ENCODE peak calls at places on chromosomes 3 and 15, in seven cellular contexts. E is colonic mucosa, Z is PC-3, K is thoracic aorta, M is ascending aorta, P is fibroblast of lung, J is endodermal cell. W is an unnamed sample.

GRCh38 chr3:32681811-32682210 is 3.2 kb upstream of the CNOT10 start:
- DNase-seq in P (no peak), M (no peak), J (no peak), E (no peak), Z (peak; percentile 59), K (no peak), W (no peak)

GRCh38 chr3:29267231-29267630 is 13.6 kb upstream of the RBMS3 start:
- DNase-seq in J (no peak), K (no peak), Z (no peak), E (no peak), P (no peak), M (no peak), W (no peak)

GRCh38 chr3:39809181-39809994 is at the start of gene MYRIP:
- DNase-seq in Z (peak; percentile 22), E (peak; percentile 65), M (no peak), J (peak; percentile 91), K (no peak), P (no peak), W (no peak)

GRCh38 chr15:70494861-70495571 is 268.3 kb downstream of the UACA start:
- DNase-seq in K (no peak), P (peak; percentile 91), J (peak; percentile 65), E (no peak), M (no peak), Z (peak; percentile 98), W (no peak)

GRCh38 chr3:46670891-46671427 is 22.5 kb downstream of the ALS2CL start:
- DNase-seq in K (no peak), M (peak; percentile 1), E (no peak), J (peak; percentile 44), Z (no peak), P (no peak), W (no peak)

GRCh38 chr3:114590309-114591047 is 296.6 kb downstream of the TIGIT start:
- DNase-seq in E (no peak), K (no peak), M (no peak), J (no peak), P (no peak), Z (no peak), W (no peak)

GRCh38 chr15:90871716-90872480 is 3.5 kb downstream of the FURIN start:
- DNase-seq in J (peak; percentile 86), K (no peak), P (no peak), Z (no peak), E (peak; percentile 58), M (no peak), W (no peak)

GRCh38 chr3:50242371-50242770 is 6.4 kb downstream of the GNAI2 start:
- DNase-seq in K (no peak), J (no peak), Z (no peak), M (no peak), P (no peak), E (no peak), W (no peak)

GRCh38 chr15:83323296-83323711 is 38.8 kb upstream of the BNC1 start:
- DNase-seq in P (peak; percentile 95), K (no peak), Z (peak; percentile 76), J (no peak), M (no peak), E (no peak), W (no peak)

GRCh38 chr15:42444415-42445063 is 46.4 kb downstream of the ZNF106 start:
- DNase-seq in J (no peak), M (no peak), K (no peak), E (no peak), P (no peak), Z (no peak), W (no peak)

GRCh38 chr3:121894191-121894990 is at the start of gene SLC15A2:
- DNase-seq in K (no peak), J (peak; percentile 60), Z (no peak), M (no peak), E (no peak), P (no peak), W (no peak)

GRCh38 chr3:53073553-53074365 is 27.9 kb upstream of the SFMBT1 start:
- DNase-seq in E (no peak), J (no peak), M (no peak), Z (no peak), P (no peak), K (no peak), W (no peak)

GRCh38 chr3:133475245-133476010 is 75.6 kb downstream of the BFSP2 start:
- DNase-seq in J (no peak), K (no peak), E (no peak), P (no peak), Z (no peak), M (no peak), W (no peak)

GRCh38 chr3:38054166-38054991 is 15.4 kb downstream of the DLEC1 start:
- DNase-seq in Z (no peak), P (no peak), J (no peak), E (no peak), M (no peak), K (no peak), W (no peak)

GRCh38 chr3:1082024-1082633 is 10.7 kb upstream of the CNTN6 start:
- DNase-seq in K (no peak), Z (peak; percentile 38), P (peak; percentile 70), E (peak; percentile 40), M (no peak), J (peak; percentile 80), W (no peak)

GRCh38 chr15:50735156-50735555 is 30.4 kb downstream of the SPPL2A start:
- DNase-seq in K (no peak), Z (no peak), J (no peak), E (no peak), P (no peak), M (no peak), W (no peak)

GRCh38 chr3:121152573-121152972 is 244.6 kb downstream of the STXBP5L start:
- DNase-seq in M (no peak), J (peak; percentile 44), Z (peak; percentile 51), P (no peak), K (no peak), E (no peak), W (no peak)

GRCh38 chr3:109336272-109336957 is 931 bp downstream of the DPPA4 start:
- DNase-seq in P (peak; percentile 64), Z (no peak), M (no peak), E (no peak), K (no peak), J (peak; percentile 74), W (no peak)

GRCh38 chr3:59857589-59858346 is 807.9 kb upstream of the CFAP20DC start:
- DNase-seq in K (peak; percentile 13), E (peak; percentile 84), M (no peak), P (peak; percentile 83), Z (peak; percentile 86), J (peak; percentile 88), W (no peak)

GRCh38 chr3:42106646-42107045 is 15.5 kb downstream of the TRAK1 start:
- DNase-seq in J (no peak), P (no peak), E (no peak), K (no peak), Z (no peak), M (no peak), W (no peak)
- H3K27ac ChIP-seq in J (no peak overlapping the region), P (no peak overlapping the region), E (no peak overlapping the region), K (no peak overlapping the region), Z (no peak overlapping the region), M (no peak overlapping the region), W (no peak overlapping the region)

GRCh38 chr15:65336767-65337435 is 32.4 kb downstream of the RNU5B-1 start:
- DNase-seq in Z (no peak), J (peak; percentile 57), E (no peak), K (no peak), P (no peak), M (no peak), W (no peak)
- H3K4me1 ChIP-seq in Z (no peaks in the 10 kb centered on the region), J (peaks cover 33% of the 10 kb centered on the region), E (no peaks in the 10 kb centered on the region), K (no peaks in the 10 kb centered on the region), P (no peaks in the 10 kb centered on the region), M (no peaks in the 10 kb centered on the region), W (no peaks in the 10 kb centered on the region)

GRCh38 chr15:99980791-99981190 is 247.6 kb upstream of the LYSMD4 start:
- DNase-seq in Z (no peak), P (no peak), E (no peak), K (no peak), J (no peak), M (no peak), W (no peak)
- H3K9me3 ChIP-seq in Z (no peaks in the 10 kb centered on the region), P (no peaks in the 10 kb centered on the region), E (no peaks in the 10 kb centered on the region), K (no peaks in the 10 kb centered on the region), J (no peaks in the 10 kb centered on the region), M (no peaks in the 10 kb centered on the region), W (no peaks in the 10 kb centered on the region)

DNA sequence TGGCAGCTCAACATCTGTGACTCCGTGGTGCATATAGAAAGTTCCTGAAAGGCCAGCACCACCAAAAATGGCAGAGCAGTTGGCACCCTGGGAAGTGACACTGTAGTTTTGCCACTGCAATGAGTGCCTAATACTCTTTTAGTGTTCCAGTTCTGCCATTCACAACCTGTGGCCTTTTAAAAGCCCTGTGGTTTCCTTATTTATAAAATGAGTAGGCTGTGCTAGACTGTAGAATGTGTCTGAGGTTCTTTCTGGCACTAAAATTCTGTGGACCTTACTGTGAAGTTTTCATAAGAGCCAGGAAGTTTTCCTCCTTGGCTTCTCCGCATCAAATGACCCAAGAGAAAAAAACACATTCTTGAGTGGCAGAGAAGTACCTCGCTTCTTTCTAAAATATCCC is 74.1 kb downstream of the MME start:
- DNase-seq in M (no peak), Z (no peak), E (no peak), J (no peak), P (peak; percentile 49), K (no peak), W (no peak)
- H3K27ac ChIP-seq in M (no peak overlapping the region), Z (no peak overlapping the region), E (no peak overlapping the region), J (no peak overlapping the region), P (no peak overlapping the region), K (no peak overlapping the region), W (no peak overlapping the region)

DNA sequence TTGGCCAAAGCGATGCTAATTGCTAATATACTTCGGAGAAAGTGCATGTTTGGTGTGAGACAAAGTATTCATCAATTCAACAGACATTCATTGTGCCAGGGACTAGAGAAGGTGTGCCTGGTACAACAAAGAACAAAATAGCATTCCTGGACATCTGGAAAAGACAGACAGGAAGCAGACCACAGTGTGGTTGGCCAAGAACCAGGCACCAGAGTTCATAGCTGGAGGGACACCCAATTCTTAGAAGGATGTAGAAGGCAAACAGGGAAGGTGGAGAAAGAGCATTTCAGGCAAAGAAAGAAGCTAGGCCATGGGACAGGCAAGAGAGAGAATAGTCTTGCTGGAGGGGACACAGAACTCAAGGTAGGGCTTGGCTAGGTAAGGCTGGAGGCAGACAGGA is 105.8 kb upstream of the ETV5 start:
- DNase-seq in Z (no peak), M (no peak), E (no peak), P (no peak), J (no peak), K (no peak), W (no peak)
- H3K4me1 ChIP-seq in Z (no peaks in the 10 kb centered on the region), M (peaks cover 3% of the 10 kb centered on the region), E (no peaks in the 10 kb centered on the region), P (peaks cover 10% of the 10 kb centered on the region), J (peaks cover 8% of the 10 kb centered on the region), K (peaks cover 17% of the 10 kb centered on the region), W (peaks cover 17% of the 10 kb centered on the region)

W was measured in vagina.